ENCODE peak calls at places on chromosomes 2 and 18, in eight cellular contexts. E, N, Q, L, S, U, X and O are unnamed samples. For H3K9me3 and H3K4me1, the result is how much of the 10 kb centered on the place peaks cover.

GRCh38 chr2:233389601-233390125 is 35.4 kb downstream of the DGKD start:
- DNase-seq in E (no peak), N (no peak), Q (no peak), L (no peak), S (no peak), U (no peak), X (no peak), O (no peak)

GRCh38 chr2:43634604-43635306 is 2.3 kb upstream of the PLEKHH2 start:
- DNase-seq in E (peak), N (no peak), Q (no peak), L (peak), S (peak), U (no peak), X (peak), O (no peak)

GRCh38 chr2:213246665-213247281 is 37.5 kb upstream of the SPAG16 start:
- DNase-seq in E (peak), N (peak), Q (peak), L (no peak), S (peak), U (no peak), X (peak), O (peak)

GRCh38 chr2:74425523-74425922 is 4.0 kb downstream of the WDR54 start:
- DNase-seq in E (peak), N (no peak), Q (no peak), L (no peak), S (no peak), U (no peak), X (no peak), O (no peak)

GRCh38 chr18:70036771-70037452 is 89.2 kb upstream of the CD226 start:
- DNase-seq in E (no peak), N (no peak), Q (no peak), L (no peak), S (no peak), U (no peak), X (no peak), O (no peak)

GRCh38 chr2:99710720-99711612 is 221.1 kb upstream of the REV1 start:
- DNase-seq in E (no peak), N (no peak), Q (no peak), L (no peak), S (peak), U (no peak), X (no peak), O (no peak)

GRCh38 chr2:195092341-195092740 is 564.7 kb upstream of the SLC39A10 start:
- DNase-seq in E (no peak), N (no peak), Q (no peak), L (no peak), S (no peak), U (no peak), X (no peak), O (no peak)

GRCh38 chr18:11808001-11808855 is 43.0 kb upstream of the CHMP1B start:
- DNase-seq in E (peak), N (no peak), Q (no peak), L (peak), S (peak), U (no peak), X (peak), O (no peak)

DNA sequence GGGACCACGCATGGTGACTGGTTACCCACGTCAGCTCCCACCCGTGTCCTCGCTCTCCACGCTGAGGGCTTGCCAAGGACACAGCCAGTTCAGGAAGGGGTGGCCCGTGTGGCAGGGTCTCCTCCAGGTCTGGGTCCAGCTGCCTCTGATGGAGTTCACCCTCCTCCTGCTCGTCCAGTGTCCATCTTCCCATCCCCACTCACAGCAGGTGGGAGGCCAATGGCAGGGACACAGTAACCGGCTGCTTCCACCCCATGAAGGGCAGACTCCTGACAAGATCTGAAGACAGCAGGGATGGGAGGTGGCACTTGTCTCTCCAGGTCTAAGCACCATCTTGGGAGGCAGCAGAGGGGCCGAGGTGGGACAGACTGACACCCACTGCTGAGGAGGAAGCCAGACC is 106.4 kb downstream of the NDUFA10 start:
- DNase-seq in E (no peak), N (no peak), Q (no peak), L (no peak), S (no peak), U (no peak), X (no peak), O (no peak)
- H3K9me3 ChIP-seq in E (under half), N (under half), Q (under half), L (half or more), S (under half), U (under half), X (under half), O (under half)

GRCh38 chr2:108613261-108614042 is 79.2 kb downstream of the LIMS1 start:
- DNase-seq in E (no peak), N (no peak), Q (no peak), L (no peak), S (no peak), U (no peak), X (no peak), O (no peak)

GRCh38 chr2:108611021-108611420 is 76.8 kb downstream of the LIMS1 start:
- DNase-seq in E (no peak), N (no peak), Q (no peak), L (no peak), S (no peak), U (no peak), X (no peak), O (no peak)

GRCh38 chr2:108612514-108613183 is 78.4 kb downstream of the LIMS1 start:
- DNase-seq in E (peak), N (no peak), Q (peak), L (no peak), S (no peak), U (peak), X (no peak), O (no peak)

GRCh38 chr2:108614043-108614435 is 79.8 kb downstream of the LIMS1 start:
- DNase-seq in E (no peak), N (no peak), Q (no peak), L (no peak), S (no peak), U (no peak), X (no peak), O (no peak)

DNA sequence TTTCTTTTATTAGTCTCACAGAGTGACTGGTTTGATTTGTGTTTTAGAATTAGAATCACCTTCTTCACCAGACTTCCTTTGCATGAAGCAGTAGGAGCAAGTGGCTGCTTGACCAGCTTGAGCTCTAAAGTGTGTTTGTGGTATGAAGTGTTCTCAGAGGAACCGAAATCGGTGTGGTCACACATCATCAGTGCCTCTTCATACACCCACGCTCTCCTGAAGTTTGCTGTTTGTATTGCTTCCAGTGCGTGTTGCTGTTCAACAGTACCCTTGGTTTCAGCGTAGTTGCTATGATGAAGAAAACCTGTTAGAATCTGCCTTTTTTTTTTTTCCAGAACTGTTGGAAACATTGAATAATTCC is 77.9 kb downstream of the LIMS1 start:
- DNase-seq in E (peak), N (no peak), Q (peak), L (no peak), S (peak), U (peak), X (peak), O (no peak)
- H3K4me1 ChIP-seq in E (under half), N (under half), Q (half or more), L (under half), S (under half), U (half or more), X (under half), O (under half)

GRCh38 chr18:8754995-8755955 is 49.9 kb downstream of the MTCL1 start:
- DNase-seq in E (peak), N (peak), Q (peak), L (no peak), S (peak), U (no peak), X (peak), O (no peak)
- H3K4me3 ChIP-seq in E (no peak), N (no peak), Q (no peak), L (no peak), S (no peak), U (no peak), X (no peak), O (peak)

DNA sequence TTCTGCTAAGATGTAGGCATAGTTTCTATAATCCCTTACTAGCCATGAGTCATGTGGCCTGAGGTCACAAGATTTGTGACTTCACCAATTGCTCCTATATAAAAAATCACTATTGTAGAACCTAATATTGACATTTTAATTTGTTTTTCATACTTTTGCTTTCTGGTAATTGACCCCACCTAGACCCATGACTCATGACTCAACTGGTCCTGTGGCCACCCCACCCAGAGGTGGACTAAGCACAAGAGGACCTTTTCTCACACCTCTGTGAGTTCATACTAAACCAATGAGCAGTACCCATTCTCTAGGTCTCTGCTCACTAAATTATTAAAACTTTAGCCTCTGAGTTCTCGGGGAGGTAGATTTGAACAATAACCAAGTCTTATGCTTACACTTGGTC is 1567.5 kb upstream of the LRRTM1 start:
- DNase-seq in E (no peak), N (no peak), Q (no peak), L (no peak), S (no peak), U (no peak), X (no peak), O (no peak)
- H3K9me3 ChIP-seq in E (under half), N (under half), Q (under half), L (under half), S (under half), U (under half), X (under half), O (under half)

GRCh38 chr2:190882327-190882766 is 1.7 kb downstream of the GLS start:
- DNase-seq in E (no peak), N (no peak), Q (no peak), L (no peak), S (no peak), U (no peak), X (no peak), O (no peak)
- H3K4me1 ChIP-seq in E (under half), N (half or more), Q (half or more), L (under half), S (under half), U (half or more), X (under half), O (under half)

GRCh38 chr2:148549001-148549400 is 95.5 kb upstream of the EPC2 start:
- DNase-seq in E (no peak), N (no peak), Q (no peak), L (no peak), S (no peak), U (no peak), X (no peak), O (no peak)

GRCh38 chr2:148554459-148555247 is 89.9 kb upstream of the EPC2 start:
- DNase-seq in E (peak), N (no peak), Q (no peak), L (no peak), S (no peak), U (no peak), X (no peak), O (no peak)

GRCh38 chr2:148555622-148556294 is 88.8 kb upstream of the EPC2 start:
- DNase-seq in E (no peak), N (no peak), Q (no peak), L (no peak), S (no peak), U (no peak), X (no peak), O (no peak)

GRCh38 chr2:148553332-148553887 is 91.1 kb upstream of the EPC2 start:
- DNase-seq in E (no peak), N (no peak), Q (no peak), L (no peak), S (no peak), U (no peak), X (no peak), O (no peak)

GRCh38 chr2:148552675-148553331 is 91.7 kb upstream of the EPC2 start:
- DNase-seq in E (no peak), N (peak), Q (no peak), L (no peak), S (no peak), U (no peak), X (peak), O (peak)
- H3K4me3 ChIP-seq in E (no peak), N (no peak), Q (peak), L (peak), S (no peak), U (peak), X (peak), O (peak)

GRCh38 chr18:75324686-75325257 is 102.7 kb downstream of the SMIM21 start:
- DNase-seq in E (no peak), N (no peak), Q (no peak), L (no peak), S (no peak), U (no peak), X (no peak), O (no peak)
- H3K9me3 ChIP-seq in E (under half), N (under half), Q (under half), L (under half), S (under half), U (under half), X (under half), O (under half)

DNA sequence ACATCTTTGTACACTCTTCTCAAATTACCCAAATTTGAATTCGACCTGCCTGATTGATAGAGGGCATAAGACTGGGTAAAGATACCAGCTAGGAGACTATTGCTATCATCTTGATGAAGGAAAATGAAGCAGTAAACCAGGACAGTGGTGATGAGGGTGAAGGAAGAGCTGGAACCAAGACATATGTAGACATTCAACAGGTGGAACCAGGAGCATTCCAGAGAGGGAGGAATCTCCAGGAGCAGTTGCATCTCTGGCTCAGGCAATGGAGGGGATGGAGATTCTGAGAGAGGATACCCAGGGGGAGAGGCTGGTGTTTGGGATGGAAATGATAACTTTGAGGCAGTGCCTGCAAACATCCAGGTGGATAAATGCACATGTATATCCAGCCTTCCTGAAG is 41.6 kb downstream of the SDC1 start:
- DNase-seq in E (no peak), N (no peak), Q (no peak), L (no peak), S (no peak), U (no peak), X (no peak), O (no peak)
- H3K4me1 ChIP-seq in E (half or more), N (under half), Q (under half), L (half or more), S (half or more), U (half or more), X (under half), O (under half)

DNA sequence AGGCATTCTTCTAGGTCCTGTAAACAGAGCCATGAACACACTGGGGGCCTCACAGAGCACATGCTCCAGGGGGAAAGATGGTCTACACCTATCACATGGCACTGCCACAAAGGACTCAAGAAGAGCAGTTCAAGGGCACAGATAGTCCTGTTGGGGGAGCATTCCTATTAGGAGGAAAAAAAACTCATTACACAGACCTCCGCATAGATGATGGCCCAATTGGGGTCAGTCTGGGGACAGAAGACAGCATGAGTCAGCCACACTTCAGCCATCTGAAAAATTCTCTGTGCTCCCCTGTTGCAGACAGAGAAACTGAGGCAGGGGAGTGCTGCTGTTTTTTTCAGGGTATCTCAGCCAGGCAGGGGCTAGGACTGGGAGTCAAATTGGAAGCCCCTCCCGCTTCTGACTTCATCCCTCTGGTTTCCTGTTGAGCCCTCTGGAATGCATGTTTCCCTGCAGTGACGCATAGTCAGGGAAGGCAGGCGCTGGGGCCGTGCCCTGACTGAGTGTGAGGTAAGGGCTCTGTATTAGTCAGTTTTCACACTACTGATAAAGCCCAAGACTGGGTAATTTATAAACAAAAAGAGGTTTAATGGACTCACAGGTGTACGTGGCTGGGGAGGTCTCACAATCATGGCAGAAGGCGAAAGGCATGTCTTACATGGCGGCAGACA is 67.9 kb downstream of the RHOB start:
- DNase-seq in E (peak), N (no peak), Q (peak), L (no peak), S (peak), U (no peak), X (peak), O (no peak)
- H3K4me3 ChIP-seq in E (no peak), N (no peak), Q (no peak), L (no peak), S (no peak), U (no peak), X (no peak), O (no peak)

DNA sequence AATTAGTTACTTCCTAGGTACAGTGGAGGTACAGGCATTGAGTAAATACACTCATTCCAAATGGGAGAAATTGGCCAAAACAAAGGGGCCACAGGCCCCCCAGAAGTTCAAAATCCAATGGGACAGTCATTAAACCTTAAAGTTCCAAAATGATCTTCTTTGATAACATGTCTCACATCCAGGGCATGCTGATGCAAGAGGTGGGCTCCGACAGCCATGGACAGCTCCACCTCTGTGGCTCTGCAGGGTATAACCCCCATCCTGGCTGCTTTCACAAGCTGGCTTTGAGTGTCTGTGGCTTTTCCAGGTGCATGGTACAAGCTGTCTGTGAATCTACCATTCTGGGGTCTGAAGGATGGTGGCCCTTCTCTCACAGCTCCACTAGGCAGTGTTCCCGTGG is 488.7 kb downstream of the DCDC2C start:
- DNase-seq in E (no peak), N (no peak), Q (no peak), L (no peak), S (no peak), U (no peak), X (no peak), O (no peak)
- H3K9me3 ChIP-seq in E (under half), N (under half), Q (under half), L (under half), S (under half), U (under half), X (under half), O (under half)